ENCODE peak calls at places on chromosome 6, in four cellular contexts. H is IMR-90, S is H1, X is H9. I is an unnamed sample.

GRCh38 chr6:166542580-166542912 is 43.9 kb downstream of the RAMACL start:
- DNase-seq in H (peak), S (peak), X (peak), I (peak)

GRCh38 chr6:52557389-52558265 is 19.2 kb downstream of the TRAM2 start:
- DNase-seq in H (peak), S (no peak), X (peak), I (peak)

GRCh38 chr6:4922488-4923037 is 81.3 kb downstream of the RPP40 start:
- DNase-seq in H (no peak), S (no peak), X (no peak), I (no peak)

GRCh38 chr6:101779051-101779844 is 385.7 kb downstream of the GRIK2 start:
- DNase-seq in H (peak), S (no peak), X (no peak), I (no peak)

GRCh38 chr6:160386869-160387518 is 38.8 kb downstream of the SLC22A3 start:
- DNase-seq in H (no peak), S (no peak), X (no peak), I (peak)

GRCh38 chr6:107657755-107658461 is 166.2 kb downstream of the SCML4 start:
- DNase-seq in H (peak), S (no peak), X (peak), I (no peak)

GRCh38 chr6:15770347-15771143 is 107.7 kb upstream of the DTNBP1 start:
- DNase-seq in H (peak), S (no peak), X (no peak), I (peak)

GRCh38 chr6:145147559-145147958 is 587.8 kb downstream of the EPM2A start:
- DNase-seq in H (peak), S (no peak), X (no peak), I (no peak)

GRCh38 chr6:41185991-41186675 is 14.8 kb downstream of the TREML2 start:
- DNase-seq in H (no peak), S (no peak), X (no peak), I (no peak)

GRCh38 chr6:116705917-116706316 is 24.9 kb downstream of the KPNA5 start:
- DNase-seq in H (no peak), S (no peak), X (no peak), I (no peak)

GRCh38 chr6:68718379-68719073 is 83.4 kb downstream of the ADGRB3 start:
- DNase-seq in H (no peak), S (no peak), X (no peak), I (no peak)

GRCh38 chr6:157980288-157981131 is 1.2 kb upstream of the SYNJ2 start:
- DNase-seq in H (no peak), S (no peak), X (no peak), I (no peak)

GRCh38 chr6:22362361-22362760 is 65.5 kb upstream of the PRL start:
- DNase-seq in H (no peak), S (no peak), X (no peak), I (no peak)

GRCh38 chr6:24640166-24640565 is 5.8 kb downstream of the KIAA0319 start:
- DNase-seq in H (no peak), S (no peak), X (no peak), I (no peak)

GRCh38 chr6:151071295-151071694 is 168.5 kb upstream of the AKAP12 start:
- DNase-seq in H (peak), S (no peak), X (no peak), I (no peak)

GRCh38 chr6:17826301-17826700 is 119.6 kb upstream of the NUP153 start:
- DNase-seq in H (no peak), S (no peak), X (no peak), I (no peak)

GRCh38 chr6:168226095-168226781 is 93.3 kb downstream of the DACT2 start:
- DNase-seq in H (no peak), S (no peak), X (no peak), I (no peak)

GRCh38 chr6:24357336-24358218 is at the start of gene DCDC2:
- DNase-seq in H (no peak), S (no peak), X (peak), I (no peak)

GRCh38 chr6:27273783-27274182 is 26.3 kb downstream of the PRSS16 start:
- DNase-seq in H (no peak), S (no peak), X (no peak), I (peak)

GRCh38 chr6:161048636-161049035 is 57.1 kb downstream of the MAP3K4 start:
- DNase-seq in H (peak), S (no peak), X (no peak), I (no peak)

GRCh38 chr6:165178056-165178455 is 131.3 kb downstream of the C6orf118 start:
- DNase-seq in H (no peak), S (no peak), X (no peak), I (no peak)

GRCh38 chr6:128964233-128964755 is 81.4 kb downstream of the LAMA2 start:
- DNase-seq in H (no peak), S (no peak), X (no peak), I (no peak)

GRCh38 chr6:86477510-86478166 is 459.7 kb upstream of the HTR1E start:
- DNase-seq in H (no peak), S (no peak), X (peak), I (peak)

GRCh38 chr6:138691595-138692057 is 81.9 kb upstream of the CCDC28A start:
- DNase-seq in H (peak), S (no peak), X (peak), I (peak)
- H4K5ac ChIP-seq in H (no peak), S (no peak), X (no peak), I (no peak)

GRCh38 chr6:300494-301198 is 8.4 kb downstream of the DUSP22 start:
- DNase-seq in H (no peak), S (no peak), X (no peak), I (no peak)
- H2BK15ac ChIP-seq in H (no peak), S (no peak), X (no peak), I (no peak)

DNA sequence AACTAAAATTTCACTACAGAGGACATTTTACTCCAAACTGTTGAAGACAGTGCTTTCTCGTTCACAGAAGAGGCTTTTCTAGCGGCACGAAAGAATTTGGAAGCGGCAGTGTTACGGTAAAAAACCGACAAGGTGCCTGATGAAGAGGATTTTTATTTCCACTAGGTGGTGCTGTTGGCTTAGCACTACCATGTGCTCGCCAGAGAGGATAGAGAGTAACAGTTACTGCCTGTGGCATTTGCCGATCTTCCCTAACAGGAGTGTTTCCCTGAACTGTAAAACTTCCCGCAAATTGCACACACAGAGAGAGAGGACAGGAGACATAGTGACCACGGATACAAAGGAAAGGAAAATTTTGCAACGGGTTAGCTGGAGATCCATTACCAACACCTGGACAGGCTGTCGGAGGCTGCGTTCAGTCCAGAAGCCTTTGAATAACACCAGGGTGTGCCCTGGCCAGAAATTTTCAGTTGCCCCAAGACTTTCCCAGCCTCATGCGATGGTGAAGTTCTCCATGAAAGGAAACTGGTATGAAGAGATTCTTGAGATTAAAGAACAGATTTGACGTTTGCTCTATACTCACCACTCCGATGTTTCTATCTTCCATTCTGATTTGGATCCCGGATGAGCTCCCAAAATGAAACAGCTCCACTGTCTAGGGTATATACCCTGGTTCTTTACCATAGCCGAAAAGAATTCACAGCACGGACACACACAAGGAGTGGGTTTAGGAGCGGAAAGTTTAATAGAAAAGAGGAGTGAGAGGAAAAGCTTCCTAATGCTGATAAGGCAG is 48.1 kb downstream of the HLA-DPB1 start:
- DNase-seq in H (peak), S (no peak), X (peak), I (peak)
- H4K5ac ChIP-seq in H (no peak), S (no peak), X (no peak), I (no peak)

DNA sequence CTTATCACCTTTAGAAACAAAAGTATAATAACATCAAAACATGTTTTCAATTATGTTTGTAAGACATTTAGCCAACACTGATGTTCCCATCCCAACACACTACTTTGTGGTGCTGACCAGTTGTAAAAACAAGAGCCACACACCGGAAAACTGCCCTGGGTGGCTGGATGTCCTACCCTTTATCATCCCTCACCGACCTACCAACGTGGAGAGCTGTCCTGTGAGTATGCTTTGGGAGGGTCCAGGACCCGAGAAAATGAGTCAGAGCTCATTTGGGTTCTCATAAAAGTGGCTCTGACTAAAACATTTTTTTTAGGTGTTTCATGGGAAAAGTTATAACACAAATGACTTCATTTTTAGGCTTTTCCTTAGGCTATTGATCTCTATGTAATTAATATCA is 29.3 kb upstream of the CTAGE9 start:
- DNase-seq in H (peak), S (no peak), X (no peak), I (no peak)
- H2BK15ac ChIP-seq in H (no peak), S (no peak), X (no peak), I (no peak)

DNA sequence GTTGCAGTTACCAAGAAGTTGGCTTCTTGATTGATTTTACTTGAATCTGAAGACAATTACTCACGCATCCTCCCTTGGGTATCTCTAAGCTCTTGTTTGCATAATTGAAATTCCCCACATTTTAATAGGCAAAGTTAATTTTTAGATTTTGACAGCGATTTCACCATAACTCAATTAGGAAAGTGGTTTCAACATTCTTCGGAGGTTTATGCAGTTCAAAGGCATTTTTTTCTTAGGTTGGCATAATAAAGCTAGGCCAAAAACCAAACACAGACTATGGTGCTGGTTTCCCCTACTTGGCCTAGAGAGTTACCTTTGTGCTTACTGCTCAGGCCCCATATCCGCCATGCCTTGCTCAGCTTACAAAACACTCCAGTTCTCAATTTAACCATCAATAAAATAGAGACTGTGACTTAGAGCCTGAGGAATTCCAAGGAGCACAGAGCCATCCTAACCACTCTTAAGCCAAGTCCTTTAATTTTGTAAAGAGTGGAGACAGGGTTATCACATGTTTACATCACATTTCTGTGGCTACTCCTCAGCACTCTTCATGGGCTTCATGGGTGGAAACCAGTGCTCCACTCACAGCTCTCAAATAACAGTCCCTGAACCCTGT is 32.1 kb downstream of the LAMA4 start:
- DNase-seq in H (peak), S (no peak), X (no peak), I (peak)
- H4K5ac ChIP-seq in H (peak), S (no peak), X (no peak), I (no peak)

DNA sequence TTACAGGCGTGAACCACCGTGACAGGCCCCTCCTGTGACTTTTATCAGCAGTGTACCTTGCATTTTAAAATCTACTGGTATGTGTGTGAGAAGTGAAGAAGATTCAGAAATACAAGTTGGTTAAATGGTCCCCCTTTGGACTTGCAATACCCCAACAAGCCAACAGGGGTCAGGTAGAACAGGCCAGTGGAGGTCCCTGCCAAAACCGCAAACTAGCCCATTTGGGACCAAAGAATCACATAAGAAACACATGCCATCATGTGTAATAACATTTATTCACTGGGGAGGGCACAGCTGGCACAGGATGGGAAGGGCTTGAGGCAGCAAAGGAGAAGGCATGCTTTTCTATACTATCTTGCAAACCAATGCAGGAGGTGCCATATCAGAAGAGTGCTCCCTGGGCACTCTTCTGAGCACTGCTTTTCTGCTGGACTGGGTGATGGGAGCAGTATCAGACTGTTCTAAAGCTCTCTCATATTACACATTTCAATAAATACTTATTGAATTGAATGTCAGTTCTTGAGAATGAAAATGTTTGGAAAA is 116.1 kb upstream of the TRAF3IP2 start:
- DNase-seq in H (peak), S (no peak), X (peak), I (peak)
- H2BK15ac ChIP-seq in H (no peak), S (no peak), X (no peak), I (no peak)

GRCh38 chr6:12654526-12654925 is 62.0 kb upstream of the PHACTR1 start:
- DNase-seq in H (no peak), S (no peak), X (no peak), I (no peak)
- H4K5ac ChIP-seq in H (no peak), S (no peak), X (no peak), I (no peak)

GRCh38 chr6:34970487-34970886 is 81.4 kb downstream of the ANKS1A start:
- DNase-seq in H (peak), S (no peak), X (no peak), I (no peak)

GRCh38 chr6:34970962-34971361 is 81.9 kb downstream of the ANKS1A start:
- DNase-seq in H (peak), S (no peak), X (no peak), I (no peak)

GRCh38 chr6:34973547-34974248 is 84.6 kb downstream of the ANKS1A start:
- DNase-seq in H (no peak), S (no peak), X (no peak), I (no peak)

GRCh38 chr6:34969662-34970265 is 80.7 kb downstream of the ANKS1A start:
- DNase-seq in H (peak), S (no peak), X (no peak), I (no peak)

DNA sequence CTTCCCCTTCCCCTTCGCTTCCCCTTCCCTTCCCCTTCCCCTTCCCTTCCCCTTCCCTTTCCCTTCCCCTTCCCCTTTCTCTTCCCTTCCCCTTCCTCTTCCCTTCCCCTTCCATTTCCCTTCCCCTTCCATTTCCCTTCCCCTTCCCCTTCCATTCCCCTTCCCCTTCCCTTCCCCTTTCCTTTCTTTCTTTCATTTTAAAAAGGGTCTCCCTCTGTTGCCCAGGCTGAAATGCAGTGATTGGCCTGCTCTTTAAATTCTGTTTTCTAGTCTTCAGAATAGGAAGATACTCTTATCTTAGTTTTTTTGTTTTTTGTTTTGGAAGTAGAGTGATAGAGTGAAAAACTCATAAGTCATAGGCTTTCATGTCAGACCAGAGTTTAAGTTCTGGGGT is 85.2 kb downstream of the ANKS1A start:
- DNase-seq in H (no peak), S (no peak), X (no peak), I (no peak)
- H2BK15ac ChIP-seq in H (no peak), S (no peak), X (no peak), I (no peak)

DNA sequence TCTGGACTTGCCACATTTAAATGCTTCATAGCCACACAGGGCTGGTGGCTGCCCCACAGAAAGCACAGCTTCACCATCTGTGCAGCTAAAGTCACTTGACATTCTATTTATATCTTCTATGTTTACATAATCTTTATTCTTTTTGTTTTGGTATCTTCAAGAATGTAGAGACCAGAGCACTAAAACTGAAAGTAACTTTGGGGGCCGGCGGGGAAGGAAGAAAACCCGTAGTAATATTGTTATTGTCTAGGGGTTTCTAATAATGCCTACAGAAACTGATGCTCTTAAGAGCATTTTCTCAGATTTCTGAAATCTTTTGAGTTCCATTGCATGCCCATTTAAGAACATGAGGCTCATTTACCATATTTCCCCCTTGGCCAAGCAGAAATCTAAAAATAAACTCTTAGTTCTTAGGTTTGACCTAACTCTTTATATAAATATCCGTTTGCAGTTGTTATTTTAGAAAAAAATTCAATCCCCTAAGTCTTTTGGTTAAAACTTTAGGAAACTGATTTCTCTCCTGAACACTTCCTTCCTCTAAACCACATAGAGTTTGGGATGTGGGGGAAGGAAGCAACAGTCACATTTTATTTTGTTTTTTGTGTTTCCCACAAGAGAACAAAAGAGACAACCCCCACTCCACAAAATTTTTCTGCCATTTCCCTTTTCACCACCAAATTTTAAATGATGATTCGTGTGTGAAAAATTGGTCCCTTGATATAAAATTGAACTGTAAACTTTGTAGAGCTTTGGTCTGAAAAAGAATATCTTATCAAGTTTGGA is 207.6 kb downstream of the OGFRL1 start:
- DNase-seq in H (peak), S (no peak), X (no peak), I (no peak)
- H4K5ac ChIP-seq in H (peak), S (no peak), X (no peak), I (no peak)

GRCh38 chr6:163897669-163898068 is 483.2 kb downstream of the QKI start:
- DNase-seq in H (no peak), S (no peak), X (no peak), I (no peak)
- H2BK15ac ChIP-seq in H (no peak), S (no peak), X (no peak), I (no peak)

I was measured in mesendoderm.